ENCODE peak calls at places on chromosomes 7 and 10, in eight cellular contexts. One of them, this sample, is unnamed.
A peak's percentile ranks its signal among the peaks of the same experiment; 100 is the strongest.

GRCh38 chr7:30396379-30396778 is 82.2 kb downstream of the NOD1 start:
- DNase-seq in stimulated activated effector memory CD8-positive, alpha-beta T cell treated with anti-CD3 and anti-CD28 coated beads, Interleukin-12 subunit alpha, Interleukin-12 subunit beta, amount 100 ng/mL, for 72 hours: no peak
- DNase-seq in ELR: peak; percentile 9
- DNase-seq in B cell: no peak
- DNase-seq in MCF 10A: peak; percentile 5
- DNase-seq in left lung: no peak
- DNase-seq in Daoy: no peak
- DNase-seq in T-cell: no peak
- DNase-seq in this sample: no peak

GRCh38 chr10:34748357-34748756 is 66.7 kb downstream of the PARD3 start:
- DNase-seq in stimulated activated effector memory CD8-positive, alpha-beta T cell treated with anti-CD3 and anti-CD28 coated beads, Interleukin-12 subunit alpha, Interleukin-12 subunit beta, amount 100 ng/mL, for 72 hours: no peak
- DNase-seq in ELR: no peak
- DNase-seq in B cell: no peak
- DNase-seq in MCF 10A: no peak
- DNase-seq in left lung: no peak
- DNase-seq in Daoy: no peak
- DNase-seq in T-cell: no peak
- DNase-seq in this sample: no peak

GRCh38 chr7:68925241-68925640 is 673.0 kb upstream of the AUTS2 start:
- DNase-seq in stimulated activated effector memory CD8-positive, alpha-beta T cell treated with anti-CD3 and anti-CD28 coated beads, Interleukin-12 subunit alpha, Interleukin-12 subunit beta, amount 100 ng/mL, for 72 hours: no peak
- DNase-seq in ELR: no peak
- DNase-seq in B cell: no peak
- DNase-seq in MCF 10A: no peak
- DNase-seq in left lung: no peak
- DNase-seq in Daoy: no peak
- DNase-seq in T-cell: no peak
- DNase-seq in this sample: no peak

GRCh38 chr10:58384095-58384494 is 1.1 kb upstream of the TFAM start:
- DNase-seq in stimulated activated effector memory CD8-positive, alpha-beta T cell treated with anti-CD3 and anti-CD28 coated beads, Interleukin-12 subunit alpha, Interleukin-12 subunit beta, amount 100 ng/mL, for 72 hours: no peak
- DNase-seq in ELR: no peak
- DNase-seq in B cell: no peak
- DNase-seq in MCF 10A: no peak
- DNase-seq in left lung: no peak
- DNase-seq in Daoy: no peak
- DNase-seq in T-cell: no peak
- DNase-seq in this sample: peak; percentile 21

GRCh38 chr7:37945336-37945735 is 24.9 kb downstream of the EPDR1 start:
- DNase-seq in stimulated activated effector memory CD8-positive, alpha-beta T cell treated with anti-CD3 and anti-CD28 coated beads, Interleukin-12 subunit alpha, Interleukin-12 subunit beta, amount 100 ng/mL, for 72 hours: no peak
- DNase-seq in ELR: no peak
- DNase-seq in B cell: no peak
- DNase-seq in MCF 10A: no peak
- DNase-seq in left lung: no peak
- DNase-seq in Daoy: peak; percentile 39
- DNase-seq in T-cell: no peak
- DNase-seq in this sample: no peak

GRCh38 chr10:116891208-116891607 is 41.9 kb downstream of the ENO4 start:
- DNase-seq in stimulated activated effector memory CD8-positive, alpha-beta T cell treated with anti-CD3 and anti-CD28 coated beads, Interleukin-12 subunit alpha, Interleukin-12 subunit beta, amount 100 ng/mL, for 72 hours: no peak
- DNase-seq in ELR: peak; percentile 77
- DNase-seq in B cell: no peak
- DNase-seq in MCF 10A: peak; percentile 80
- DNase-seq in left lung: no peak
- DNase-seq in Daoy: peak; percentile 87
- DNase-seq in T-cell: no peak
- DNase-seq in this sample: peak; percentile 87

GRCh38 chr7:103075337-103075918 is 488 bp downstream of the ARMC10 start:
- DNase-seq in stimulated activated effector memory CD8-positive, alpha-beta T cell treated with anti-CD3 and anti-CD28 coated beads, Interleukin-12 subunit alpha, Interleukin-12 subunit beta, amount 100 ng/mL, for 72 hours: peak; percentile 48
- DNase-seq in ELR: peak; percentile 60
- DNase-seq in B cell: peak; percentile 68
- DNase-seq in MCF 10A: peak; percentile 48
- DNase-seq in left lung: peak; percentile 60
- DNase-seq in Daoy: peak; percentile 80
- DNase-seq in T-cell: peak; percentile 52
- DNase-seq in this sample: peak; percentile 42

GRCh38 chr10:56622335-56622973 is 261.4 kb upstream of the ZWINT start:
- DNase-seq in stimulated activated effector memory CD8-positive, alpha-beta T cell treated with anti-CD3 and anti-CD28 coated beads, Interleukin-12 subunit alpha, Interleukin-12 subunit beta, amount 100 ng/mL, for 72 hours: no peak
- DNase-seq in ELR: no peak
- DNase-seq in B cell: no peak
- DNase-seq in MCF 10A: peak; percentile 26
- DNase-seq in left lung: no peak
- DNase-seq in Daoy: no peak
- DNase-seq in T-cell: no peak
- DNase-seq in this sample: peak; percentile 7

GRCh38 chr7:81339946-81340345 is 421.1 kb upstream of the SEMA3C start:
- DNase-seq in stimulated activated effector memory CD8-positive, alpha-beta T cell treated with anti-CD3 and anti-CD28 coated beads, Interleukin-12 subunit alpha, Interleukin-12 subunit beta, amount 100 ng/mL, for 72 hours: no peak
- DNase-seq in ELR: no peak
- DNase-seq in B cell: no peak
- DNase-seq in MCF 10A: no peak
- DNase-seq in left lung: no peak
- DNase-seq in Daoy: no peak
- DNase-seq in T-cell: no peak
- DNase-seq in this sample: no peak

GRCh38 chr7:32588657-32589056 is 93.4 kb downstream of the AVL9 start:
- DNase-seq in stimulated activated effector memory CD8-positive, alpha-beta T cell treated with anti-CD3 and anti-CD28 coated beads, Interleukin-12 subunit alpha, Interleukin-12 subunit beta, amount 100 ng/mL, for 72 hours: no peak
- DNase-seq in ELR: peak; percentile 89
- DNase-seq in B cell: no peak
- DNase-seq in MCF 10A: peak; percentile 85
- DNase-seq in left lung: no peak
- DNase-seq in Daoy: peak; percentile 86
- DNase-seq in T-cell: no peak
- DNase-seq in this sample: peak; percentile 95

GRCh38 chr7:128335730-128336129 is 8.0 kb downstream of the RBM28 start:
- DNase-seq in stimulated activated effector memory CD8-positive, alpha-beta T cell treated with anti-CD3 and anti-CD28 coated beads, Interleukin-12 subunit alpha, Interleukin-12 subunit beta, amount 100 ng/mL, for 72 hours: no peak
- DNase-seq in ELR: no peak
- DNase-seq in B cell: no peak
- DNase-seq in MCF 10A: no peak
- DNase-seq in left lung: no peak
- DNase-seq in Daoy: no peak
- DNase-seq in T-cell: no peak
- DNase-seq in this sample: no peak

GRCh38 chr7:7577888-7578287 is 11.2 kb downstream of the MIOS start:
- DNase-seq in stimulated activated effector memory CD8-positive, alpha-beta T cell treated with anti-CD3 and anti-CD28 coated beads, Interleukin-12 subunit alpha, Interleukin-12 subunit beta, amount 100 ng/mL, for 72 hours: no peak
- DNase-seq in ELR: no peak
- DNase-seq in B cell: no peak
- DNase-seq in MCF 10A: no peak
- DNase-seq in left lung: no peak
- DNase-seq in Daoy: no peak
- DNase-seq in T-cell: no peak
- DNase-seq in this sample: no peak

GRCh38 chr7:46168671-46169383 is 247.8 kb upstream of the IGFBP3 start:
- DNase-seq in stimulated activated effector memory CD8-positive, alpha-beta T cell treated with anti-CD3 and anti-CD28 coated beads, Interleukin-12 subunit alpha, Interleukin-12 subunit beta, amount 100 ng/mL, for 72 hours: no peak
- DNase-seq in ELR: peak; percentile 50
- DNase-seq in B cell: no peak
- DNase-seq in MCF 10A: peak; percentile 37
- DNase-seq in left lung: no peak
- DNase-seq in Daoy: peak; percentile 60
- DNase-seq in T-cell: no peak
- DNase-seq in this sample: no peak

GRCh38 chr10:62266611-62267010 is 2.0 kb downstream of the RTKN2 start:
- DNase-seq in stimulated activated effector memory CD8-positive, alpha-beta T cell treated with anti-CD3 and anti-CD28 coated beads, Interleukin-12 subunit alpha, Interleukin-12 subunit beta, amount 100 ng/mL, for 72 hours: no peak
- DNase-seq in ELR: no peak
- DNase-seq in B cell: no peak
- DNase-seq in MCF 10A: no peak
- DNase-seq in left lung: no peak
- DNase-seq in Daoy: peak; percentile 18
- DNase-seq in T-cell: no peak
- DNase-seq in this sample: peak; percentile 21

GRCh38 chr7:50807026-50807730 is 24.5 kb upstream of the GRB10 start:
- DNase-seq in stimulated activated effector memory CD8-positive, alpha-beta T cell treated with anti-CD3 and anti-CD28 coated beads, Interleukin-12 subunit alpha, Interleukin-12 subunit beta, amount 100 ng/mL, for 72 hours: no peak
- DNase-seq in ELR: peak; percentile 37
- DNase-seq in B cell: no peak
- DNase-seq in MCF 10A: no peak
- DNase-seq in left lung: no peak
- DNase-seq in Daoy: peak; percentile 69
- DNase-seq in T-cell: no peak
- DNase-seq in this sample: no peak

GRCh38 chr7:18116661-18117060 is 89.0 kb upstream of the PRPS1L1 start:
- DNase-seq in stimulated activated effector memory CD8-positive, alpha-beta T cell treated with anti-CD3 and anti-CD28 coated beads, Interleukin-12 subunit alpha, Interleukin-12 subunit beta, amount 100 ng/mL, for 72 hours: no peak
- DNase-seq in ELR: peak; percentile 9
- DNase-seq in B cell: no peak
- DNase-seq in MCF 10A: no peak
- DNase-seq in left lung: no peak
- DNase-seq in Daoy: peak; percentile 46
- DNase-seq in T-cell: no peak
- DNase-seq in this sample: peak; percentile 15

GRCh38 chr7:158820656-158821055 is 8.7 kb downstream of the ESYT2 start:
- DNase-seq in stimulated activated effector memory CD8-positive, alpha-beta T cell treated with anti-CD3 and anti-CD28 coated beads, Interleukin-12 subunit alpha, Interleukin-12 subunit beta, amount 100 ng/mL, for 72 hours: no peak
- DNase-seq in ELR: peak; percentile 68
- DNase-seq in B cell: no peak
- DNase-seq in MCF 10A: no peak
- DNase-seq in left lung: no peak
- DNase-seq in Daoy: peak; percentile 23
- DNase-seq in T-cell: no peak
- DNase-seq in this sample: peak; percentile 35

This sample was measured in RPMI7951.